ENCODE peak calls at places on chromosomes 2 and 18, in ten cellular contexts. X is MCF 10A; I is progenitor cell of endocrine pancreas; K is neural progenitor cell; F is NCI-H2081; U is HT-29; R is stimulated activated CD4-positive, alpha-beta T cell treated with anti-CD3 and anti-CD28 coated beads, Interleukin-1b, Interleukin-23, amount 100 ng/mL, for 1 hour; J is dorsolateral prefrontal cortex; E is AG09309; M is iPS-NIHi11. T is an unnamed sample.

GRCh38 chr2:80573950-80574349 is 269.4 kb upstream of the LRRTM1 start:
- DNase-seq in E (no peak), K (no peak), X (no peak), I (no peak), U (no peak), R (no peak), F (no peak), J (no peak), M (no peak), T (no peak)

GRCh38 chr2:43112155-43112554 is 114.3 kb downstream of the ZFP36L2 start:
- DNase-seq in M (no peak), I (no peak), R (no peak), F (no peak), J (no peak), U (no peak), K (no peak), X (no peak), E (no peak), T (peak; percentile 30)

GRCh38 chr18:54033087-54033486 is 191.4 kb downstream of the MBD2 start:
- DNase-seq in M (no peak), X (no peak), I (no peak), E (no peak), J (no peak), R (no peak), K (no peak), F (no peak), U (no peak), T (peak; percentile 3)

GRCh38 chr18:62262050-62262449 is 63.1 kb upstream of the TNFRSF11A start:
- DNase-seq in R (no peak), U (no peak), F (no peak), I (no peak), E (no peak), X (no peak), M (no peak), J (no peak), K (no peak), T (no peak)

GRCh38 chr18:69233465-69234054 is 167.1 kb upstream of the DOK6 start:
- DNase-seq in M (no peak), U (no peak), X (no peak), E (no peak), F (no peak), R (no peak), J (no peak), K (no peak), I (no peak), T (no peak)

GRCh38 chr2:222993920-222994650 is 57.9 kb upstream of the KCNE4 start:
- DNase-seq in M (no peak), F (no peak), R (no peak), K (no peak), X (peak; percentile 67), I (no peak), U (no peak), J (peak; percentile 82), E (peak; percentile 96), T (peak; percentile 79)

GRCh38 chr18:58608216-58608615 is 20.7 kb downstream of the ALPK2 start:
- DNase-seq in M (no peak), X (no peak), I (no peak), F (no peak), E (no peak), J (no peak), K (no peak), U (no peak), R (no peak), T (no peak)

GRCh38 chr2:104857262-104858221 is 3.6 kb downstream of the POU3F3 start:
- DNase-seq in I (no peak), M (no peak), F (no peak), K (peak; percentile 66), R (no peak), J (no peak), X (no peak), E (no peak), U (no peak), T (peak; percentile 53)

GRCh38 chr2:15908371-15908770 is 32.0 kb upstream of the MYCN start:
- DNase-seq in U (no peak), J (no peak), M (no peak), I (no peak), E (no peak), R (no peak), X (no peak), F (no peak), K (no peak), T (no peak)

GRCh38 chr2:26691140-26691539 is 1.4 kb upstream of the KCNK3 start:
- DNase-seq in U (no peak), J (no peak), R (no peak), X (no peak), K (no peak), I (no peak), M (no peak), F (no peak), E (no peak), T (no peak)

GRCh38 chr2:64645014-64645418 is 8.7 kb downstream of the SERTAD2 start:
- DNase-seq in R (no peak), U (peak; percentile 75), F (peak; percentile 76), X (peak; percentile 80), I (peak; percentile 35), E (peak; percentile 34), K (peak; percentile 91), M (peak; percentile 77), J (no peak), T (peak; percentile 96)

GRCh38 chr2:105454801-105455485 is 56.1 kb upstream of the FHL2 start:
- DNase-seq in U (peak; percentile 96), R (no peak), K (peak; percentile 30), E (peak; percentile 80), J (no peak), X (peak; percentile 95), M (peak; percentile 57), I (no peak), F (peak; percentile 1), T (peak; percentile 55)

GRCh38 chr2:45591073-45591472 is 20.0 kb downstream of the SRBD1 start:
- DNase-seq in X (no peak), E (no peak), R (no peak), M (no peak), I (no peak), F (no peak), K (no peak), J (no peak), U (no peak), T (no peak)

GRCh38 chr2:181970160-181970794 is 15.4 kb upstream of the PPP1R1C start:
- DNase-seq in E (no peak), I (no peak), F (no peak), M (no peak), X (no peak), R (no peak), J (no peak), U (peak; percentile 19), K (peak; percentile 42), T (peak; percentile 45)

GRCh38 chr2:45816273-45816672 is 164.8 kb downstream of the PRKCE start:
- DNase-seq in F (peak; percentile 10), U (no peak), M (no peak), I (no peak), X (peak; percentile 97), K (no peak), R (no peak), E (no peak), J (no peak), T (no peak)

GRCh38 chr2:220043155-220043992 is 415.9 kb downstream of the SLC4A3 start:
- DNase-seq in E (no peak), X (peak; percentile 6), K (no peak), J (no peak), U (no peak), M (no peak), F (no peak), R (no peak), I (no peak), T (peak; percentile 59)

GRCh38 chr2:137467246-137467862 is 496.9 kb upstream of the HNMT start:
- DNase-seq in K (peak; percentile 61), X (peak; percentile 73), J (peak; percentile 16), U (peak; percentile 78), E (no peak), R (no peak), F (peak; percentile 31), M (peak; percentile 72), I (peak; percentile 33), T (peak; percentile 63)

GRCh38 chr2:74552914-74553811 is 579 bp downstream of the LOXL3 start:
- DNase-seq in U (no peak), M (no peak), J (no peak), X (no peak), E (no peak), F (no peak), R (no peak), K (peak; percentile 76), I (no peak), T (peak; percentile 51)

GRCh38 chr2:3605013-3605961 is 10.4 kb downstream of the COLEC11 start:
- DNase-seq in I (no peak), J (peak; percentile 48), M (peak; percentile 67), K (no peak), E (no peak), U (peak; percentile 58), F (peak; percentile 64), X (peak; percentile 70), R (no peak), T (no peak)

GRCh38 chr2:177553176-177553909 is 160.8 kb downstream of the AGPS start:
- DNase-seq in I (no peak), E (no peak), M (no peak), K (no peak), J (no peak), F (peak; percentile 49), X (peak; percentile 38), U (peak; percentile 58), R (no peak), T (no peak)

GRCh38 chr18:11752116-11752911 is 63.2 kb downstream of the GNAL start:
- DNase-seq in F (no peak), R (no peak), I (no peak), E (no peak), J (no peak), M (peak; percentile 73), X (no peak), U (no peak), K (peak; percentile 75), T (peak; percentile 80)

GRCh38 chr2:219041252-219041651 is at the start of gene CFAP65:
- DNase-seq in U (no peak), R (no peak), M (peak; percentile 84), K (peak; percentile 83), J (peak; percentile 64), F (peak; percentile 50), I (no peak), X (no peak), E (no peak), T (peak; percentile 82)

GRCh38 chr2:6747433-6747832 is 118.3 kb downstream of the CMPK2 start:
- DNase-seq in U (no peak), X (no peak), F (no peak), J (no peak), M (no peak), K (no peak), I (no peak), R (no peak), E (no peak), T (no peak)

GRCh38 chr2:64327510-64328414 is 126.2 kb upstream of the LGALSL start:
- DNase-seq in K (peak; percentile 58), F (peak; percentile 27), U (peak; percentile 61), E (no peak), M (peak; percentile 35), R (peak; percentile 23), J (peak; percentile 71), X (no peak), I (no peak), T (peak; percentile 46)

GRCh38 chr2:10341193-10341592 is 38.5 kb downstream of the HPCAL1 start:
- DNase-seq in I (no peak), J (no peak), R (no peak), K (no peak), F (no peak), E (no peak), U (no peak), X (no peak), M (no peak), T (no peak)

GRCh38 chr2:164784376-164784775 is 57.2 kb downstream of the COBLL1 start:
- DNase-seq in J (no peak), U (no peak), I (no peak), X (no peak), F (no peak), E (peak; percentile 74), K (peak; percentile 71), R (no peak), M (peak; percentile 7), T (peak; percentile 88)

T was measured in mesendoderm.